ENCODE peak calls at places on chromosome 16, in nine cellular contexts. J is A549, X is transverse colon, W is stomach, R is breast epithelium, H is right lobe of liver, P is ovary, S is thyroid gland, Y is esophagus squamous epithelium. A is an unnamed sample.

GRCh38 chr16:30173054-30173453 is 10.3 kb upstream of the CORO1A start:
- DNase-seq in H (no peak), J (no peak), X (no peak), P (no peak), W (no peak), R (no peak), S (no peak), Y (no peak), A (no peak)

GRCh38 chr16:24920568-24920967 is 74.8 kb downstream of the SLC5A11 start:
- DNase-seq in P (no peak), W (no peak), R (no peak), X (no peak), Y (no peak), S (no peak), H (no peak), J (no peak), A (no peak)

GRCh38 chr16:55012793-55013192 is 82.1 kb downstream of the IRX5 start:
- DNase-seq in R (no peak), W (no peak), H (no peak), X (no peak), J (no peak), S (no peak), Y (no peak), P (no peak), A (no peak)

GRCh38 chr16:31464781-31465260 is 5.5 kb downstream of the ARMC5 start:
- DNase-seq in S (no peak), Y (no peak), W (no peak), X (no peak), H (no peak), R (no peak), J (no peak), P (no peak), A (no peak)

GRCh38 chr16:3752984-3753383 is 35.7 kb upstream of the TRAP1 start:
- DNase-seq in Y (no peak), R (no peak), H (no peak), S (no peak), W (no peak), P (no peak), X (no peak), J (no peak), A (no peak)

GRCh38 chr16:14321542-14321941 is 250.4 kb downstream of the MRTFB start:
- DNase-seq in S (peak; percentile 46), H (no peak), J (peak; percentile 56), R (peak; percentile 62), Y (no peak), P (peak; percentile 83), X (no peak), W (no peak), A (peak; percentile 94)

GRCh38 chr16:3173892-3174617 is 13.9 kb upstream of the OR1F1 start:
- DNase-seq in H (no peak), Y (no peak), X (no peak), P (no peak), J (peak; percentile 85), R (no peak), S (no peak), W (no peak), A (no peak)

GRCh38 chr16:88995194-88995593 is 18.2 kb upstream of the CBFA2T3 start:
- DNase-seq in X (no peak), J (no peak), S (no peak), H (no peak), Y (no peak), P (no peak), W (no peak), R (no peak), A (no peak)

GRCh38 chr16:69240336-69240735 is 53.4 kb downstream of the SNTB2 start:
- DNase-seq in J (no peak), H (no peak), X (no peak), W (no peak), S (no peak), Y (no peak), P (no peak), R (no peak), A (no peak)

GRCh38 chr16:86030116-86030515 is 131.2 kb downstream of the IRF8 start:
- DNase-seq in H (no peak), X (peak; percentile 3), R (no peak), Y (no peak), W (no peak), J (no peak), P (no peak), S (no peak), A (no peak)

GRCh38 chr16:6375471-6376075 is 957.1 kb upstream of the RBFOX1 start:
- DNase-seq in S (no peak), R (no peak), X (no peak), P (no peak), H (no peak), J (no peak), Y (no peak), W (no peak), A (no peak)

GRCh38 chr16:89785523-89786155 is 30.8 kb downstream of the FANCA start:
- DNase-seq in R (no peak), Y (no peak), P (no peak), W (no peak), S (no peak), J (no peak), H (no peak), X (peak; percentile 28), A (peak; percentile 16)

GRCh38 chr16:58661199-58661830 is 23.3 kb downstream of the SLC38A7 start:
- DNase-seq in R (no peak), W (peak; percentile 41), S (peak; percentile 63), Y (no peak), P (no peak), J (peak; percentile 87), H (no peak), X (peak; percentile 38), A (peak; percentile 61)

DNA sequence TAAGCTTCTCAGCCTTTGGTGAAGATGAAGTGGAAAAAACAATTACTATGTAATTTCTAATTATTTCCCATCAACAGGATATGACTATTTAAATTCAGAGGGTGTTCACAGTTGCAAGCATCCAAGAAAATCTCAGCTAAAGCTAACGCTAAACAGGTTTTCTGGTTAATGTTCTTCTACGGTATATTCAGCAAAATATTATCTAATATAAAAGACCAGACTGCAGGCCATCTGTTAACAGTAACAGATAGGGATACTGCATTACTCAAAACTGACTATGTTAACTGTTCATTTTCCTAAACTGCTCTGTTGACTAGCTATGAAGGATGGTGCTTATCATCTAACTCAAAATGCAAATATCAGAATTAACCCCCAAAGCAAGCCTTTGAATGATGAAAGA is 32.8 kb downstream of the GLG1 start:
- DNase-seq in S (no peak), R (no peak), H (no peak), X (no peak), W (no peak), J (no peak), Y (no peak), P (no peak), A (no peak)
- H3K4me1 ChIP-seq in S (peaks cover 31% of the 10 kb centered on the region), R (no peaks in the 10 kb centered on the region), H (peaks cover 8% of the 10 kb centered on the region), X (peaks cover 5% of the 10 kb centered on the region), W (peaks cover 50% of the 10 kb centered on the region), J (peaks cover 21% of the 10 kb centered on the region), Y (peaks cover 13% of the 10 kb centered on the region), P (peaks cover 6% of the 10 kb centered on the region), A (peaks cover 56% of the 10 kb centered on the region)

DNA sequence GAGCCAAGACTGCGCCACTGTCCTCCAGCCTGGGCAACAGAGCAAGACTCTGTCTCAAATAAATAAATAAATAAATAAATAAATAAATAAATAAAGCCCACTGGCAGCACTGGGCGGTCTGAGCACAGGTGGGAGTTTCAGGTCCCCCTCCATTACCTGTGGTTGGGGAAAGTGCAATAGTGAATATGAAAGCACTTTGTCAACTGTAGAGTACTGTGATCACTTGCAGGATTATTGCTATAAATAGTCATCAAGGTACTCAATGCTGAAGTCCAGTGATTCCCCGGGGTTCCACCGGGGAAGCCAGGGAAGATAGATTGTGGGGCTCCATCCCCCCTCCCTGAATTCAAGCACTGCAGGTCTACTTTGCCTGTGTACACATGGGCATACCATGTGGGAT is 42.7 kb upstream of the CPNE2 start:
- DNase-seq in H (no peak), J (no peak), Y (no peak), P (no peak), R (no peak), W (no peak), S (no peak), X (no peak), A (no peak)
- TF ChIP-seq POLR2A in H (no peak), J (no peak), Y (no peak), P (no peak), R (no peak), W (no peak), S (no peak), X (no peak), A (no peak)

GRCh38 chr16:87856796-87857228 is 12.5 kb downstream of the SLC7A5 start:
- DNase-seq in P (no peak), J (peak; percentile 71), X (no peak), R (no peak), H (peak; percentile 69), S (no peak), Y (no peak), W (no peak), A (no peak)

GRCh38 chr16:87854053-87854906 is 15.0 kb downstream of the SLC7A5 start:
- DNase-seq in X (peak; percentile 41), H (peak; percentile 71), J (peak; percentile 92), R (no peak), S (no peak), W (no peak), P (no peak), Y (no peak), A (no peak)

GRCh38 chr16:87855852-87856715 is 13.2 kb downstream of the SLC7A5 start:
- DNase-seq in H (peak; percentile 88), W (peak; percentile 86), Y (peak; percentile 28), J (peak; percentile 79), X (peak; percentile 85), R (peak; percentile 61), S (no peak), P (no peak), A (peak; percentile 57)

GRCh38 chr16:87853411-87854052 is 15.8 kb downstream of the SLC7A5 start:
- DNase-seq in J (peak; percentile 94), Y (peak; percentile 66), S (peak; percentile 96), X (peak; percentile 95), H (peak; percentile 96), R (peak; percentile 95), W (peak; percentile 95), P (peak; percentile 88), A (peak; percentile 93)

GRCh38 chr16:87854907-87855683 is 14.2 kb downstream of the SLC7A5 start:
- DNase-seq in S (no peak), W (no peak), Y (no peak), X (no peak), P (no peak), R (no peak), H (no peak), J (peak; percentile 78), A (no peak)
- H3K4me1 ChIP-seq in S (peaks cover 16% of the 10 kb centered on the region), W (peaks cover 97% of the 10 kb centered on the region), Y (peaks cover 83% of the 10 kb centered on the region), X (peaks cover 54% of the 10 kb centered on the region), P (peaks cover 2% of the 10 kb centered on the region), R (peaks cover 20% of the 10 kb centered on the region), H (no peaks in the 10 kb centered on the region), J (peaks cover 96% of the 10 kb centered on the region), A (peaks cover 29% of the 10 kb centered on the region)

DNA sequence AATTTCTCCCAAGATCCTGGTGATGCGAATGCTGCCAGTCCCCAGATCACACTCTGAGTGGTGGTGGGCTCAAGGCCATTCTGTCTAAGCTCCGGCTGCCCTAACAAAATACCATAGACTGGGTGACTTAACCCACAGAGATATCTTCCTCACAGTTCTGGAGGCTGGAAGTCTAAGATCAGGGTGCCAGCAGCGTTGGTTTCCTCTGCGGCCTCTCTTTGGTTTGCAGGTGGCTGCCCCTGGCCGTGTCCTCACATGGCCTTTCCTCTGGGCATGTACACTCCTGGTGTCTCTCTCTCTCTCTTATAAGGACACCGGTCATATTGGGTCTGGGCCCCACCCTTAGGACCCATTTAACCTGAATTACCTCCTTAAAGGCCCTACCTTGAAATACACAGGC is 89.9 kb downstream of the CRISPLD2 start:
- DNase-seq in H (no peak), W (no peak), Y (no peak), P (no peak), X (no peak), S (no peak), J (no peak), R (no peak), A (no peak)
- TF ChIP-seq POLR2A in H (no peak), W (no peak), Y (no peak), P (no peak), X (no peak), S (no peak), J (no peak), R (no peak), A (no peak)

GRCh38 chr16:9096416-9096952 is 5.0 kb downstream of the HAPSTR1 start:
- DNase-seq in H (no peak), W (no peak), Y (no peak), R (no peak), S (no peak), J (no peak), X (no peak), P (no peak), A (no peak)
- H3K4me1 ChIP-seq in H (peaks cover 3% of the 10 kb centered on the region), W (peaks cover 86% of the 10 kb centered on the region), Y (peaks cover 78% of the 10 kb centered on the region), R (peaks cover 25% of the 10 kb centered on the region), S (peaks cover 78% of the 10 kb centered on the region), J (peaks cover 73% of the 10 kb centered on the region), X (peaks cover 69% of the 10 kb centered on the region), P (peaks cover 24% of the 10 kb centered on the region), A (peaks cover 84% of the 10 kb centered on the region)